ENCODE peak calls at places on chromosomes 11 and 22, in nine cellular contexts. Y, V, N, E, H, T, X, M and I are unnamed samples.

GRCh38 chr11:2673871-2674471 is 25.8 kb downstream of the KCNQ1OT1 start:
- DNase-seq in Y (no peak), V (peak; percentile 12), N (peak; percentile 24), E (no peak), H (peak; percentile 62), T (no peak), X (no peak), M (no peak), I (no peak)

GRCh38 chr11:73395297-73396208 is 19.4 kb downstream of the RELT start:
- DNase-seq in Y (no peak), V (no peak), N (no peak), E (no peak), H (peak; percentile 61), T (no peak), X (no peak), M (no peak), I (no peak)

GRCh38 chr11:114083256-114084252 is 24.0 kb downstream of the ZBTB16 start:
- DNase-seq in Y (no peak), V (no peak), N (no peak), E (no peak), H (peak; percentile 74), T (no peak), X (no peak), M (no peak), I (no peak)

GRCh38 chr22:20526628-20527355 is 19.4 kb downstream of the MED15 start:
- DNase-seq in Y (peak; percentile 94), V (no peak), N (no peak), E (peak; percentile 88), H (no peak), T (no peak), X (peak; percentile 52), M (peak; percentile 42), I (no peak)

GRCh38 chr11:29127456-29127855 is 889.4 kb downstream of the KCNA4 start:
- DNase-seq in Y (no peak), V (no peak), N (no peak), E (no peak), H (no peak), T (no peak), X (no peak), M (no peak), I (no peak)

GRCh38 chr11:98732947-98733346 is 287.8 kb upstream of the CNTN5 start:
- DNase-seq in Y (no peak), V (no peak), N (no peak), E (no peak), H (no peak), T (no peak), X (no peak), M (no peak), I (no peak)

GRCh38 chr11:574632-575323 is 1.5 kb upstream of the PHRF1 start:
- DNase-seq in Y (no peak), V (peak; percentile 38), N (no peak), E (no peak), H (no peak), T (no peak), X (no peak), M (no peak), I (no peak)

GRCh38 chr11:104402812-104403521 is 239.0 kb upstream of the PDGFD start:
- DNase-seq in Y (no peak), V (no peak), N (no peak), E (no peak), H (no peak), T (no peak), X (no peak), M (no peak), I (no peak)

GRCh38 chr11:118215262-118215661 is 9.5 kb downstream of the JAML start:
- DNase-seq in Y (no peak), V (no peak), N (no peak), E (no peak), H (no peak), T (no peak), X (no peak), M (no peak), I (no peak)

GRCh38 chr11:73140213-73141030 is 1.7 kb downstream of the FCHSD2 start:
- DNase-seq in Y (peak; percentile 63), V (peak; percentile 49), N (peak; percentile 48), E (no peak), H (no peak), T (peak; percentile 49), X (no peak), M (peak; percentile 32), I (peak; percentile 38)

GRCh38 chr11:100753562-100753961 is 66.5 kb downstream of the ARHGAP42 start:
- DNase-seq in Y (peak; percentile 62), V (no peak), N (no peak), E (no peak), H (no peak), T (peak; percentile 5), X (no peak), M (no peak), I (no peak)

GRCh38 chr11:70595452-70595851 is 197.1 kb downstream of the CTTN start:
- DNase-seq in Y (no peak), V (no peak), N (no peak), E (no peak), H (no peak), T (no peak), X (no peak), M (no peak), I (no peak)

GRCh38 chr11:47161134-47161854 is 15.4 kb downstream of the ARFGAP2 start:
- DNase-seq in Y (peak; percentile 68), V (peak; percentile 74), N (peak; percentile 71), E (peak; percentile 41), H (peak; percentile 81), T (peak; percentile 73), X (no peak), M (peak; percentile 75), I (peak; percentile 59)

GRCh38 chr11:68020575-68020974 is 9.9 kb upstream of the NDUFS8 start:
- DNase-seq in Y (peak; percentile 25), V (no peak), N (peak; percentile 82), E (no peak), H (no peak), T (no peak), X (no peak), M (peak; percentile 83), I (no peak)

GRCh38 chr11:68022531-68022930 is 8.0 kb upstream of the NDUFS8 start:
- DNase-seq in Y (no peak), V (no peak), N (no peak), E (no peak), H (no peak), T (no peak), X (no peak), M (no peak), I (no peak)

GRCh38 chr11:68018730-68019190 is 8.6 kb downstream of the ALDH3B1 start:
- DNase-seq in Y (no peak), V (no peak), N (no peak), E (no peak), H (no peak), T (no peak), X (no peak), M (no peak), I (no peak)

GRCh38 chr11:68019486-68019885 is 9.4 kb downstream of the ALDH3B1 start:
- DNase-seq in Y (no peak), V (no peak), N (no peak), E (no peak), H (no peak), T (no peak), X (no peak), M (no peak), I (no peak)

DNA sequence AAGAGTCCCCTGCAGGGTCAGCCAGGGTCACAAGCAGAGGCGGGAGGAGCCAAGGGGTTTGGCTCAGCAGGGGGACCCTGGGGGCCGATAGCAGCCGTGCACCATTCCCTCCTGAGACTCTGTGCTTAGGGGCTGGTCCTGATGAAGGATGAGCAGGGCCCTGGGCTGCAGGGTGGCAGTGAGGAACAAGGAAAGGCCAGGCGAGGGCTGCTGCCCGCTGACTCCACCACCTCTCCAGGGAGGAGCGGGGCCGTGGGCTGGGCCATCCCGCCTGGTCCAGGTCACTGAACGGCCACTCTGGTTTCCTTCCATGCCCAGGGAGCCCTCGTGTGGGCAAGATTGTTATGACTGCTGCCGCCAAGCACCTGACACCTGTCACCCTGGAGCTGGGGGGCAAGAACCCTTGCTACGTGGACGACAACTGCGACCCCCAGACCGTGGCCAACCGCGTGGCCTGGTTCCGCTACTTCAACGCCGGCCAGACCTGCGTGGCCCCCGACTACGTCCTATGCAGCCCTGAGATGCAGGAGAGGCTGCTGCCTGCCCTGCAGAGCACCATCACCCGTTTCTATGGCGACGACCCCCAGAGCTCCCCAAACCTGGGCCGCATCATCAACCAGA is 9.2 kb upstream of the NDUFS8 start:
- DNase-seq in Y (no peak), V (no peak), N (peak; percentile 72), E (no peak), H (no peak), T (no peak), X (no peak), M (peak; percentile 81), I (no peak)
- TF ChIP-seq CTCF in Y (peak; percentile 26), V (no peak), N (peak; percentile 17), E (no peak), H (no peak), T (peak; percentile 16), X (peak; percentile 11), M (peak; percentile 45), I (no peak)

GRCh38 chr11:65013692-65014145 is 241 bp upstream of the ARL2 start:
- DNase-seq in Y (peak; percentile 89), V (peak; percentile 94), N (peak; percentile 89), E (peak; percentile 80), H (peak; percentile 96), T (peak; percentile 94), X (peak; percentile 56), M (peak; percentile 94), I (peak; percentile 93)
- TF ChIP-seq CTCF in Y (no peak), V (peak; percentile 4), N (no peak), E (no peak), H (peak; percentile 94), T (peak; percentile 59), X (no peak), M (no peak), I (peak; percentile 88)

GRCh38 chr22:35717572-35717971 is at the start of gene APOL5:
- DNase-seq in Y (no peak), V (no peak), N (no peak), E (no peak), H (no peak), T (no peak), X (no peak), M (no peak), I (no peak)

GRCh38 chr22:35721954-35722353 is 4.3 kb downstream of the APOL5 start:
- DNase-seq in Y (no peak), V (no peak), N (no peak), E (no peak), H (no peak), T (no peak), X (no peak), M (no peak), I (no peak)

GRCh38 chr22:35719212-35719869 is 1.7 kb downstream of the APOL5 start:
- DNase-seq in Y (no peak), V (no peak), N (no peak), E (no peak), H (no peak), T (no peak), X (no peak), M (no peak), I (no peak)
- TF ChIP-seq CTCF in Y (no peak), V (no peak), N (no peak), E (no peak), H (no peak), T (no peak), X (no peak), M (no peak), I (no peak)

DNA sequence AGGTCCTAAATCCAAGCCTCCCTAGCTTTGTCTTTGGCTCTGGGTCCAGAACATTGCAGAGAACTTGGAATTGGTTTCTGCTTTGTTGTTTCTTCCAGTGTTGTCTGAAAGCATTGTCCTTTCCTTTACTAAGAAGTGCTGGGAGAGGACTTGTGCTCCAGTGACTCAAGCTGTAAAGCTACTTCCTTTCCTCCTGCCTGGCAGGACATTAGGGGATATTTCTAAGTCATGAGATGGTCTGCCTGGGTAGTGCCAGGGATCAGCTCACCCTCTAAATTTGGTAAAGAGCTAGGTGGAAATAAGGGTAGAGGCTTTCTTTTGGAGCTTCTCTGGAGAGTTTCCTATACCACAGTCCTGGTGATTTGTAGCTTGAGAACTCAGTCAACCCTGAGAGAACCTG is 202.5 kb upstream of the CADM1 start:
- DNase-seq in Y (no peak), V (no peak), N (no peak), E (no peak), H (peak; percentile 10), T (no peak), X (no peak), M (no peak), I (no peak)
- TF ChIP-seq CTCF in Y (no peak), V (no peak), N (no peak), E (no peak), H (no peak), T (no peak), X (no peak), M (no peak), I (no peak)